ENCODE peak calls at places on chromosomes 7 and 10, in four cellular contexts. One of them, this sample, is unnamed.

GRCh38 chr7:26070290-26070689 is 81.7 kb upstream of the NFE2L3 start:
- DNase-seq in NCI-H1417 treated with DMSO at 0.1 percent for 48 hours: no peak
- DNase-seq in thyroid gland: no peak
- DNase-seq in CD4-positive, alpha-beta T cell: no peak
- DNase-seq in this sample: no peak

GRCh38 chr7:135943266-135943889 is 33.8 kb downstream of the MTPN start:
- DNase-seq in CD4-positive, alpha-beta T cell: no peak
- DNase-seq in thyroid gland: no peak
- DNase-seq in NCI-H1417 treated with DMSO at 0.1 percent for 48 hours: no peak
- DNase-seq in this sample: no peak

GRCh38 chr7:11767148-11767547 is 64.8 kb downstream of the THSD7A start:
- DNase-seq in thyroid gland: no peak
- DNase-seq in NCI-H1417 treated with DMSO at 0.1 percent for 48 hours: no peak
- DNase-seq in CD4-positive, alpha-beta T cell: no peak
- DNase-seq in this sample: no peak

GRCh38 chr10:48651839-48652238 is 32.8 kb upstream of the WDFY4 start:
- DNase-seq in thyroid gland: no peak
- DNase-seq in NCI-H1417 treated with DMSO at 0.1 percent for 48 hours: no peak
- DNase-seq in CD4-positive, alpha-beta T cell: no peak
- DNase-seq in this sample: no peak

GRCh38 chr10:63414481-63415260 is 51.1 kb downstream of the JMJD1C start:
- DNase-seq in CD4-positive, alpha-beta T cell: no peak
- DNase-seq in thyroid gland: no peak
- DNase-seq in NCI-H1417 treated with DMSO at 0.1 percent for 48 hours: no peak
- DNase-seq in this sample: no peak

GRCh38 chr10:123008379-123009104 is at the start of the genes ACADSB and IKZF5:
- DNase-seq in thyroid gland: peak; percentile 95
- DNase-seq in NCI-H1417 treated with DMSO at 0.1 percent for 48 hours: peak; percentile 56
- DNase-seq in CD4-positive, alpha-beta T cell: peak; percentile 95
- DNase-seq in this sample: peak; percentile 95

GRCh38 chr10:101094113-101094512 is 32.3 kb downstream of the KAZALD1 start:
- DNase-seq in thyroid gland: no peak
- DNase-seq in CD4-positive, alpha-beta T cell: no peak
- DNase-seq in NCI-H1417 treated with DMSO at 0.1 percent for 48 hours: no peak
- DNase-seq in this sample: no peak

GRCh38 chr10:30431435-30431911 is 2.5 kb upstream of the MAP3K8 start:
- DNase-seq in thyroid gland: peak; percentile 40
- DNase-seq in CD4-positive, alpha-beta T cell: no peak
- DNase-seq in NCI-H1417 treated with DMSO at 0.1 percent for 48 hours: no peak
- DNase-seq in this sample: no peak

GRCh38 chr10:112475565-112476233 is 28.7 kb downstream of the VTI1A start:
- DNase-seq in CD4-positive, alpha-beta T cell: no peak
- DNase-seq in thyroid gland: no peak
- DNase-seq in NCI-H1417 treated with DMSO at 0.1 percent for 48 hours: no peak
- DNase-seq in this sample: no peak

GRCh38 chr7:111255576-111255975 is 164.6 kb downstream of the LRRN3 start:
- DNase-seq in NCI-H1417 treated with DMSO at 0.1 percent for 48 hours: no peak
- DNase-seq in CD4-positive, alpha-beta T cell: no peak
- DNase-seq in thyroid gland: no peak
- DNase-seq in this sample: no peak

GRCh38 chr10:84829121-84829520 is 500.7 kb downstream of the CCSER2 start:
- DNase-seq in CD4-positive, alpha-beta T cell: no peak
- DNase-seq in NCI-H1417 treated with DMSO at 0.1 percent for 48 hours: no peak
- DNase-seq in thyroid gland: no peak
- DNase-seq in this sample: no peak

GRCh38 chr7:157477550-157478212 is 140.9 kb downstream of the DNAJB6 start:
- DNase-seq in thyroid gland: no peak
- DNase-seq in CD4-positive, alpha-beta T cell: peak; percentile 10
- DNase-seq in NCI-H1417 treated with DMSO at 0.1 percent for 48 hours: no peak
- DNase-seq in this sample: no peak

GRCh38 chr7:39130304-39130703 is 152.6 kb downstream of the POU6F2 start:
- DNase-seq in thyroid gland: no peak
- DNase-seq in CD4-positive, alpha-beta T cell: no peak
- DNase-seq in NCI-H1417 treated with DMSO at 0.1 percent for 48 hours: no peak
- DNase-seq in this sample: no peak

GRCh38 chr7:51070163-51070562 is 246.4 kb downstream of the COBL start:
- DNase-seq in NCI-H1417 treated with DMSO at 0.1 percent for 48 hours: no peak
- DNase-seq in CD4-positive, alpha-beta T cell: no peak
- DNase-seq in thyroid gland: no peak
- DNase-seq in this sample: no peak

GRCh38 chr10:16843252-16843870 is 26.1 kb upstream of the RSU1 start:
- DNase-seq in CD4-positive, alpha-beta T cell: no peak
- DNase-seq in thyroid gland: no peak
- DNase-seq in NCI-H1417 treated with DMSO at 0.1 percent for 48 hours: no peak
- DNase-seq in this sample: no peak

GRCh38 chr7:31080112-31080511 is 28.0 kb downstream of the ADCYAP1R1 start:
- DNase-seq in NCI-H1417 treated with DMSO at 0.1 percent for 48 hours: no peak
- DNase-seq in thyroid gland: no peak
- DNase-seq in CD4-positive, alpha-beta T cell: no peak
- DNase-seq in this sample: no peak

GRCh38 chr7:137642467-137642866 is 204.3 kb downstream of the DGKI start:
- DNase-seq in thyroid gland: no peak
- DNase-seq in CD4-positive, alpha-beta T cell: no peak
- DNase-seq in NCI-H1417 treated with DMSO at 0.1 percent for 48 hours: no peak
- DNase-seq in this sample: no peak

GRCh38 chr10:22993314-22993713 is 65.5 kb downstream of the ARMC3 start:
- DNase-seq in NCI-H1417 treated with DMSO at 0.1 percent for 48 hours: no peak
- DNase-seq in thyroid gland: no peak
- DNase-seq in CD4-positive, alpha-beta T cell: no peak
- DNase-seq in this sample: no peak

GRCh38 chr10:118798186-118798811 is 43.5 kb upstream of the CACUL1 start:
- DNase-seq in thyroid gland: no peak
- DNase-seq in NCI-H1417 treated with DMSO at 0.1 percent for 48 hours: no peak
- DNase-seq in CD4-positive, alpha-beta T cell: no peak
- DNase-seq in this sample: no peak

GRCh38 chr7:101717986-101718746 is 89.1 kb upstream of the MYL10 start:
- DNase-seq in thyroid gland: no peak
- DNase-seq in NCI-H1417 treated with DMSO at 0.1 percent for 48 hours: no peak
- DNase-seq in CD4-positive, alpha-beta T cell: no peak
- DNase-seq in this sample: no peak

GRCh38 chr10:118020365-118020764 is 26.4 kb downstream of the RAB11FIP2 start:
- DNase-seq in NCI-H1417 treated with DMSO at 0.1 percent for 48 hours: no peak
- DNase-seq in CD4-positive, alpha-beta T cell: no peak
- DNase-seq in thyroid gland: no peak
- DNase-seq in this sample: no peak

GRCh38 chr10:50605280-50606270 is 18.2 kb downstream of the SGMS1 start:
- DNase-seq in CD4-positive, alpha-beta T cell: no peak
- DNase-seq in thyroid gland: peak; percentile 80
- DNase-seq in NCI-H1417 treated with DMSO at 0.1 percent for 48 hours: no peak
- DNase-seq in this sample: no peak

GRCh38 chr7:158463317-158463716 is 124.3 kb downstream of the PTPRN2 start:
- DNase-seq in CD4-positive, alpha-beta T cell: no peak
- DNase-seq in NCI-H1417 treated with DMSO at 0.1 percent for 48 hours: no peak
- DNase-seq in thyroid gland: no peak
- DNase-seq in this sample: no peak

GRCh38 chr7:107501593-107501992 is 31.7 kb downstream of the GPR22 start:
- DNase-seq in NCI-H1417 treated with DMSO at 0.1 percent for 48 hours: no peak
- DNase-seq in CD4-positive, alpha-beta T cell: no peak
- DNase-seq in thyroid gland: no peak
- DNase-seq in this sample: no peak

GRCh38 chr7:2717293-2717904 is 29.4 kb downstream of the AMZ1 start:
- DNase-seq in CD4-positive, alpha-beta T cell: no peak
- DNase-seq in thyroid gland: no peak
- DNase-seq in NCI-H1417 treated with DMSO at 0.1 percent for 48 hours: no peak
- DNase-seq in this sample: no peak

GRCh38 chr7:94160719-94161435 is 156.7 kb upstream of the BET1 start:
- DNase-seq in thyroid gland: no peak
- DNase-seq in NCI-H1417 treated with DMSO at 0.1 percent for 48 hours: no peak
- DNase-seq in CD4-positive, alpha-beta T cell: no peak
- DNase-seq in this sample: no peak

GRCh38 chr7:68107256-68107655 is 1110.6 kb downstream of the TYW1 start:
- DNase-seq in CD4-positive, alpha-beta T cell: no peak
- DNase-seq in NCI-H1417 treated with DMSO at 0.1 percent for 48 hours: no peak
- DNase-seq in thyroid gland: no peak
- DNase-seq in this sample: no peak

GRCh38 chr10:48604408-48605263 is at the start of gene ARHGAP22:
- DNase-seq in CD4-positive, alpha-beta T cell: no peak
- DNase-seq in NCI-H1417 treated with DMSO at 0.1 percent for 48 hours: no peak
- DNase-seq in thyroid gland: peak; percentile 57
- DNase-seq in this sample: no peak

GRCh38 chr7:27804139-27804538 is 64.2 kb downstream of the TAX1BP1 start:
- DNase-seq in thyroid gland: no peak
- DNase-seq in CD4-positive, alpha-beta T cell: no peak
- DNase-seq in NCI-H1417 treated with DMSO at 0.1 percent for 48 hours: no peak
- DNase-seq in this sample: no peak

GRCh38 chr7:108067844-108068243 is 62.3 kb downstream of the LAMB4 start:
- DNase-seq in thyroid gland: no peak
- DNase-seq in NCI-H1417 treated with DMSO at 0.1 percent for 48 hours: peak; percentile 8
- DNase-seq in CD4-positive, alpha-beta T cell: no peak
- DNase-seq in this sample: no peak

GRCh38 chr10:33010132-33011037 is 52.4 kb upstream of the ITGB1 start:
- DNase-seq in thyroid gland: no peak
- DNase-seq in CD4-positive, alpha-beta T cell: peak; percentile 28
- DNase-seq in NCI-H1417 treated with DMSO at 0.1 percent for 48 hours: no peak
- DNase-seq in this sample: peak; percentile 37

This sample was measured in T-helper 17 cell.